ENCODE peak calls at places on chromosomes 6 and 20, in six cellular contexts. I is stomach, W is hepatocyte, Q is GM23248, A is trophoblast cell, E is lower lobe of right lung. R is an unnamed sample.

GRCh38 chr20:4476903-4477302 is 244.8 kb upstream of the PRND start:
- DNase-seq in I (no peak), W (no peak), Q (peak; percentile 22), A (no peak), E (no peak), R (no peak)

GRCh38 chr20:23446505-23446904 is 6.2 kb downstream of the CST11 start:
- DNase-seq in I (peak; percentile 69), W (peak; percentile 40), Q (peak; percentile 40), A (peak; percentile 84), E (no peak), R (peak; percentile 29)

GRCh38 chr6:93789532-93789931 is 370.2 kb upstream of the EPHA7 start:
- DNase-seq in I (no peak), W (no peak), Q (no peak), A (no peak), E (no peak), R (no peak)

GRCh38 chr6:181049-181654 is 111.1 kb upstream of the DUSP22 start:
- DNase-seq in I (no peak), W (no peak), Q (no peak), A (no peak), E (no peak), R (no peak)

GRCh38 chr6:28803337-28803709 is 120.5 kb downstream of the TRIM27 start:
- DNase-seq in I (no peak), W (no peak), Q (no peak), A (no peak), E (no peak), R (no peak)

GRCh38 chr6:168293641-168294530 is 25.7 kb downstream of the DACT2 start:
- DNase-seq in I (no peak), W (no peak), Q (no peak), A (no peak), E (no peak), R (no peak)

GRCh38 chr20:34621383-34622367 is 55.2 kb downstream of the PIGU start:
- DNase-seq in I (no peak), W (peak; percentile 31), Q (peak; percentile 70), A (peak; percentile 75), E (no peak), R (peak; percentile 65)

GRCh38 chr20:61353261-61353995 is 101.4 kb downstream of the CDH4 start:
- DNase-seq in I (no peak), W (no peak), Q (peak; percentile 9), A (no peak), E (no peak), R (no peak)

GRCh38 chr6:21159465-21159864 is 434.1 kb upstream of the SOX4 start:
- DNase-seq in I (no peak), W (no peak), Q (no peak), A (no peak), E (no peak), R (no peak)

GRCh38 chr6:69825904-69826303 is 29.1 kb upstream of the LMBRD1 start:
- DNase-seq in I (no peak), W (peak; percentile 15), Q (peak; percentile 65), A (peak; percentile 93), E (no peak), R (no peak)

GRCh38 chr6:128932061-128932460 is 49.1 kb downstream of the LAMA2 start:
- DNase-seq in I (no peak), W (no peak), Q (peak; percentile 85), A (peak; percentile 36), E (no peak), R (no peak)

GRCh38 chr6:142260748-142261147 is 41.1 kb upstream of the ADGRG6 start:
- DNase-seq in I (no peak), W (no peak), Q (no peak), A (no peak), E (no peak), R (no peak)

GRCh38 chr20:34874094-34874654 is 1.5 kb upstream of the GGT7 start:
- DNase-seq in I (peak; percentile 86), W (peak; percentile 89), Q (peak; percentile 92), A (peak; percentile 91), E (peak; percentile 70), R (peak; percentile 92)

GRCh38 chr6:5728726-5729434 is 277.8 kb downstream of the NRN1 start:
- DNase-seq in I (no peak), W (no peak), Q (peak; percentile 78), A (no peak), E (no peak), R (no peak)

GRCh38 chr6:111668410-111668809 is 62.7 kb upstream of the TRAF3IP2 start:
- DNase-seq in I (no peak), W (no peak), Q (peak; percentile 31), A (no peak), E (no peak), R (no peak)

GRCh38 chr20:50595433-50595895 is 85.3 kb downstream of the PTPN1 start:
- DNase-seq in I (no peak), W (no peak), Q (no peak), A (no peak), E (no peak), R (no peak)

GRCh38 chr6:21949211-21949801 is 347.5 kb downstream of the PRL start:
- DNase-seq in I (no peak), W (peak; percentile 52), Q (no peak), A (peak; percentile 27), E (no peak), R (peak; percentile 45)

GRCh38 chr6:1624071-1624847 is 14.5 kb downstream of the FOXC1 start:
- DNase-seq in I (peak; percentile 17), W (peak; percentile 24), Q (no peak), A (no peak), E (peak; percentile 44), R (no peak)

GRCh38 chr6:100202417-100203194 is 208.6 kb upstream of the MCHR2 start:
- DNase-seq in I (no peak), W (peak; percentile 45), Q (peak; percentile 94), A (peak; percentile 90), E (no peak), R (no peak)

GRCh38 chr20:46635514-46636091 is 15.7 kb downstream of the SLC13A3 start:
- DNase-seq in I (no peak), W (no peak), Q (no peak), A (peak; percentile 87), E (no peak), R (no peak)

GRCh38 chr6:110357696-110358535 is at the start of gene METTL24:
- DNase-seq in I (peak; percentile 27), W (peak; percentile 77), Q (peak; percentile 34), A (peak; percentile 11), E (peak; percentile 49), R (peak; percentile 23)
- H3K27ac ChIP-seq in I (peak within 1 kb of the TSS; percentile 92), W (peak within 1 kb of the TSS; percentile 73), Q (no peak within 1 kb of the TSS), A (peak within 1 kb of the TSS; percentile 50), E (peak within 1 kb of the TSS; percentile 77), R (peak within 1 kb of the TSS; percentile 75)

GRCh38 chr6:119340766-119341487 is 8.6 kb downstream of the MAN1A1 start:
- DNase-seq in I (no peak), W (no peak), Q (no peak), A (no peak), E (no peak), R (no peak)

GRCh38 chr6:119337252-119337651 is 12.3 kb downstream of the MAN1A1 start:
- DNase-seq in I (no peak), W (no peak), Q (no peak), A (no peak), E (no peak), R (no peak)

GRCh38 chr6:119334535-119335264 is 14.9 kb downstream of the MAN1A1 start:
- DNase-seq in I (no peak), W (no peak), Q (no peak), A (no peak), E (no peak), R (no peak)

GRCh38 chr6:119339941-119340456 is 9.6 kb downstream of the MAN1A1 start:
- DNase-seq in I (no peak), W (no peak), Q (no peak), A (peak; percentile 75), E (peak; percentile 57), R (no peak)

GRCh38 chr6:119337762-119338161 is 11.8 kb downstream of the MAN1A1 start:
- DNase-seq in I (no peak), W (no peak), Q (no peak), A (no peak), E (no peak), R (no peak)
- H3K4me1 ChIP-seq in I (peaks cover 30% of the 10 kb centered on the region), W (peaks cover 17% of the 10 kb centered on the region), Q (no peaks in the 10 kb centered on the region), A (no peaks in the 10 kb centered on the region), E (peaks cover 69% of the 10 kb centered on the region), R (peaks cover 14% of the 10 kb centered on the region)

GRCh38 chr6:2853766-2854393 is 12.2 kb upstream of the SERPINB1 start:
- DNase-seq in I (no peak), W (peak; percentile 62), Q (peak; percentile 87), A (peak; percentile 88), E (no peak), R (peak; percentile 67)
- H3K4me3 ChIP-seq in I (peak overlapping the region; percentile 17), W (no peak overlapping the region), Q (peak overlapping the region; percentile 93), A (no peak overlapping the region), E (peak overlapping the region; percentile 34), R (no peak overlapping the region)

GRCh38 chr6:143405381-143406154 is 44.9 kb downstream of the ADAT2 start:
- DNase-seq in I (no peak), W (no peak), Q (peak; percentile 88), A (peak; percentile 90), E (no peak), R (no peak)

GRCh38 chr6:143408151-143408786 is 42.2 kb downstream of the ADAT2 start:
- DNase-seq in I (no peak), W (no peak), Q (no peak), A (peak; percentile 49), E (no peak), R (no peak)

GRCh38 chr6:143408787-143409162 is 41.7 kb downstream of the ADAT2 start:
- DNase-seq in I (no peak), W (no peak), Q (no peak), A (no peak), E (no peak), R (no peak)

GRCh38 chr6:143402721-143403336 is 47.7 kb downstream of the ADAT2 start:
- DNase-seq in I (no peak), W (no peak), Q (no peak), A (peak; percentile 94), E (no peak), R (no peak)

DNA sequence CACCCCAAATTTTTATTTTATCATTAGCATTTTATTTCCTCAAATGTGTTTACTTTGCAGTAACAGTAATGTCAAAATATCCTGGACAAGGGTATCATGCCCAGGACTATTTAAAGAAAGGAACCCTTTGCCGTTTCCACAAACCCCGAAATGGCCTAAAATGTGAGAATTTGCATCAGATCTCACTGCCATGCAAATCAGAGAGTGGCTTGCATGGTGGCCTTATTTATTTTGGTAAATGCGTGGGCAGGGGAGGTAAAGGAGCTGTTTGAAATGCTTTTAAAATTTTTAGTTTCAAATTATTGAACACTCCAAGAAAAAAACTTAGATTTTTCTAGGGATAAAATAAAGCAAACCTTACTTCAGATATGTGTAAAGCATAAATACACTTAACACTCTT is 43.8 kb downstream of the ADAT2 start:
- DNase-seq in I (no peak), W (no peak), Q (no peak), A (no peak), E (no peak), R (no peak)
- H3K27ac ChIP-seq in I (no peak overlapping the region), W (no peak overlapping the region), Q (no peak overlapping the region), A (no peak overlapping the region), E (no peak overlapping the region), R (no peak overlapping the region)

GRCh38 chr20:1382670-1383069 is 10.2 kb downstream of the FKBP1A start:
- DNase-seq in I (no peak), W (no peak), Q (peak; percentile 87), A (no peak), E (no peak), R (no peak)
- H3K4me1 ChIP-seq in I (peaks cover 73% of the 10 kb centered on the region), W (peaks cover 30% of the 10 kb centered on the region), Q (peaks cover 33% of the 10 kb centered on the region), A (peaks cover 12% of the 10 kb centered on the region), E (peaks cover 98% of the 10 kb centered on the region), R (peaks cover 19% of the 10 kb centered on the region)